ENCODE peak calls at places on chromosomes 7 and 10, in nine cellular contexts. T, Q, D, N, V, G, Z, U and C are unnamed samples.

GRCh38 chr7:37109853-37110252 is 338.8 kb downstream of the ELMO1 start:
- DNase-seq in Z (no peak), D (peak), G (no peak), U (no peak), V (no peak), Q (no peak), N (no peak), T (no peak), C (no peak)

GRCh38 chr10:77636286-77636966 is 1.2 kb downstream of the KCNMA1 start:
- DNase-seq in N (no peak), U (no peak), V (no peak), Z (no peak), Q (no peak), G (peak), T (no peak), D (no peak), C (no peak)

GRCh38 chr10:121171825-121172224 is 320.7 kb downstream of the WDR11 start:
- DNase-seq in Z (no peak), T (no peak), U (no peak), V (no peak), N (no peak), D (no peak), Q (no peak), G (no peak), C (no peak)

GRCh38 chr7:134130124-134130523 is 3.0 kb downstream of the LRGUK start:
- DNase-seq in G (no peak), Z (no peak), D (no peak), U (no peak), V (no peak), N (no peak), T (no peak), Q (no peak), C (no peak)

GRCh38 chr10:9869777-9870176 is 1147.9 kb upstream of the CELF2 start:
- DNase-seq in T (no peak), G (no peak), Q (no peak), V (no peak), N (no peak), Z (no peak), U (no peak), D (no peak), C (no peak)

GRCh38 chr7:70947181-70947580 is 184.8 kb upstream of the GALNT17 start:
- DNase-seq in Z (no peak), N (no peak), D (no peak), T (no peak), U (no peak), Q (no peak), V (no peak), G (no peak), C (no peak)

GRCh38 chr7:101496017-101496416 is 133.1 kb downstream of the MYL10 start:
- DNase-seq in U (peak), T (peak), Q (no peak), Z (no peak), G (no peak), D (no peak), V (no peak), N (no peak), C (no peak)

GRCh38 chr7:47452295-47452694 is 129.6 kb downstream of the TNS3 start:
- DNase-seq in Q (no peak), U (peak), V (no peak), D (no peak), T (peak), N (no peak), Z (no peak), G (no peak), C (no peak)

GRCh38 chr10:129941199-129942018 is 22.7 kb downstream of the EBF3 start:
- DNase-seq in Q (no peak), V (no peak), T (no peak), D (no peak), G (no peak), Z (no peak), N (no peak), U (no peak), C (peak)

GRCh38 chr7:38211940-38212339 is 33.9 kb downstream of the STARD3NL start:
- DNase-seq in D (no peak), Z (no peak), N (no peak), G (peak), U (peak), Q (no peak), T (no peak), V (no peak), C (no peak)

GRCh38 chr10:128044961-128045832 is 81.0 kb downstream of the MKI67 start:
- DNase-seq in V (no peak), N (no peak), Z (no peak), U (no peak), G (no peak), T (no peak), Q (no peak), D (no peak), C (no peak)